ENCODE peak calls at places on chromosomes 13 and 19, in six cellular contexts. G is psoas muscle; D is CD8-positive, alpha-beta T cell; Y is BJ; L is IMR-90; A is CD4-positive, alpha-beta memory T cell. S is an unnamed sample.

GRCh38 chr19:6773323-6773931 is 919 bp downstream of the VAV1 start:
- DNase-seq in L (no peak), G (peak; percentile 60), Y (no peak), A (peak; percentile 60), D (peak; percentile 54), S (no peak)

GRCh38 chr13:84192125-84192524 is 309.9 kb upstream of the SLITRK1 start:
- DNase-seq in A (no peak), G (no peak), Y (peak; percentile 81), L (peak; percentile 76), D (no peak), S (no peak)

GRCh38 chr19:38905620-38906019 is 5.9 kb downstream of the NFKBIB start:
- DNase-seq in L (no peak), A (no peak), Y (no peak), D (no peak), G (no peak), S (no peak)

GRCh38 chr13:63425131-63425530 is 2009.5 kb upstream of the PCDH20 start:
- DNase-seq in L (peak; percentile 43), A (no peak), Y (peak; percentile 28), D (no peak), G (no peak), S (no peak)

GRCh38 chr13:76654263-76654662 is 231.9 kb downstream of the KCTD12 start:
- DNase-seq in L (no peak), A (no peak), G (no peak), D (no peak), Y (no peak), S (no peak)

GRCh38 chr13:102018716-102019115 is 383.1 kb downstream of the FGF14 start:
- DNase-seq in A (no peak), G (no peak), L (no peak), D (no peak), Y (no peak), S (no peak)

GRCh38 chr13:69617587-69617986 is 490.0 kb upstream of the ATXN8OS start:
- DNase-seq in Y (no peak), D (no peak), L (no peak), G (no peak), A (no peak), S (no peak)

GRCh38 chr19:7763696-7764095 is 653 bp downstream of the CLEC4M start:
- DNase-seq in L (no peak), D (no peak), G (no peak), A (no peak), Y (no peak), S (no peak)

GRCh38 chr13:76754414-76754813 is 131.8 kb downstream of the KCTD12 start:
- DNase-seq in A (no peak), L (peak; percentile 60), G (no peak), Y (no peak), D (no peak), S (peak; percentile 92)

GRCh38 chr19:5613466-5613865 is 9.1 kb downstream of the SAFB2 start:
- DNase-seq in D (no peak), Y (no peak), A (no peak), L (no peak), G (no peak), S (no peak)

GRCh38 chr19:7921955-7922840 is 2.1 kb downstream of the SNAPC2 start:
- DNase-seq in G (peak; percentile 55), D (no peak), Y (no peak), A (peak; percentile 47), L (no peak), S (no peak)

GRCh38 chr13:94849254-94849653 is 136.9 kb upstream of the SOX21 start:
- DNase-seq in G (no peak), A (no peak), L (no peak), D (no peak), Y (no peak), S (no peak)

GRCh38 chr13:60990032-60990733 is 425.5 kb downstream of the PCDH20 start:
- DNase-seq in D (no peak), G (no peak), L (no peak), A (no peak), Y (no peak), S (no peak)

GRCh38 chr13:112391747-112392146 is 15.6 kb downstream of the SPACA7 start:
- DNase-seq in D (no peak), Y (no peak), A (no peak), L (no peak), G (no peak), S (no peak)

GRCh38 chr13:21632196-21632595 is 28.2 kb upstream of the MICU2 start:
- DNase-seq in A (no peak), G (no peak), D (no peak), L (no peak), Y (no peak), S (no peak)

GRCh38 chr19:2057484-2058469 is 6.7 kb upstream of the MKNK2 start:
- DNase-seq in L (no peak), G (peak; percentile 62), Y (no peak), A (no peak), D (no peak), S (no peak)

GRCh38 chr19:2058570-2059421 is 7.8 kb upstream of the MKNK2 start:
- DNase-seq in L (no peak), A (no peak), Y (no peak), G (peak; percentile 47), D (no peak), S (no peak)

GRCh38 chr19:2055871-2056809 is 5.1 kb upstream of the MKNK2 start:
- DNase-seq in L (peak; percentile 64), A (no peak), Y (no peak), G (peak; percentile 77), D (no peak), S (peak; percentile 84)

GRCh38 chr19:2054763-2055162 is 3.7 kb upstream of the MKNK2 start:
- DNase-seq in A (no peak), L (no peak), G (no peak), Y (no peak), D (no peak), S (no peak)

GRCh38 chr19:2056810-2057192 is 5.8 kb upstream of the MKNK2 start:
- DNase-seq in Y (no peak), A (no peak), G (peak; percentile 54), L (no peak), D (no peak), S (no peak)
- H3K4me3 ChIP-seq in Y (no peak overlapping the region), A (no peak overlapping the region), G (no peak overlapping the region), L (no peak overlapping the region), D (no peak overlapping the region), S (no peak overlapping the region)

GRCh38 chr13:40662866-40663265 is 3.6 kb downstream of the FOXO1 start:
- DNase-seq in Y (no peak), A (no peak), L (no peak), D (no peak), G (no peak), S (no peak)
- H3K4me3 ChIP-seq in Y (no peak overlapping the region), A (peak overlapping the region; percentile 17), L (no peak overlapping the region), D (no peak overlapping the region), G (peak overlapping the region; percentile 95), S (peak overlapping the region; percentile 4)

GRCh38 chr19:48613852-48614435 is 932 bp downstream of the FAM83E start:
- DNase-seq in Y (no peak), A (no peak), D (no peak), L (no peak), G (no peak), S (no peak)
- H3K4me3 ChIP-seq in Y (no peak overlapping the region), A (no peak overlapping the region), D (no peak overlapping the region), L (no peak overlapping the region), G (no peak overlapping the region), S (no peak overlapping the region)

DNA sequence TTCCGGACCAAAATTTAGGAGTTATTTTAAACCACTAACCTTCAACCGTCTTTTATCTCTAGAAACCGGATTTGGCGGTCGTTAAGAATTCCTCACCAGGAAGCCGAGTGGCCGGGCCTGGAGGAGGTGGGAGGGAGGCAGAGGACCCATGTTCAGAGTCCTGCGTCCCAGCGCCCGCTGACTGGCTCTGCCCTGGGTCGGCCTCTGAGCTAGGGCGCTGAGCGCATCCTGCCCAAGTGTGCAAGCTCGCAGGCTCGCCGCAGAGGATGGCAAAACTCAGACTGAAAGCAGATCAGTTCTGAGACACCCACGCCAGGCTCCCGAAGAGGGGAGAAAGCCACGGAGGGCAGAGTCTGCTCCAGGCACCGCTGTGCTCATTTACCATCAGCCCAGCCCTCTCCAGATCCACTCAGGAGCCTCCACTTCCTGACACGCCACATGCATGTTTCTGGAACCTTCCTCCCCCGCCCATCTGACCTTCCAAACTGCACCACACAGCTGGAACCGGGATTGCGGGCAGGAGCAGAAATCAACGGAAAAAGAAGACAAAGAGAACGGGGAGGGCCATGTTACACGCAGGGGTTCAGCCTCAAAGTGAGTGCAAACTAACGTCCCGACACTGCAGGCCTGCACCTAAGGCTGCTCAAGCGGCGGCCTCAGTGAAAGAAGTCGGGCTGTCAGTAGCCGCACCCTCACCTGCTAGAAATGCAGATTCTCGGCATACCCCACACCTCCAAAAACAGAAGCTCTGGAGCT is 8.2 kb downstream of the COL4A1 start:
- DNase-seq in Y (no peak), D (no peak), A (no peak), G (no peak), L (no peak), S (peak; percentile 72)
- H3K4me3 ChIP-seq in Y (no peak overlapping the region), D (no peak overlapping the region), A (no peak overlapping the region), G (peak overlapping the region; percentile 15), L (no peak overlapping the region), S (no peak overlapping the region)

GRCh38 chr19:10293637-10294367 is 4.0 kb downstream of the ICAM5 start:
- DNase-seq in A (no peak), L (no peak), D (no peak), G (no peak), Y (no peak), S (no peak)

GRCh38 chr19:10291554-10292205 is 1.9 kb downstream of the ICAM5 start:
- DNase-seq in G (no peak), L (peak; percentile 10), Y (no peak), A (no peak), D (no peak), S (no peak)

GRCh38 chr19:10294368-10294697 is 4.6 kb downstream of the ICAM5 start:
- DNase-seq in Y (no peak), A (no peak), G (no peak), D (no peak), L (no peak), S (no peak)

GRCh38 chr19:10292206-10292788 is 2.5 kb downstream of the ICAM5 start:
- DNase-seq in Y (no peak), L (peak; percentile 78), D (peak; percentile 56), A (peak; percentile 68), G (peak; percentile 85), S (peak; percentile 85)

DNA sequence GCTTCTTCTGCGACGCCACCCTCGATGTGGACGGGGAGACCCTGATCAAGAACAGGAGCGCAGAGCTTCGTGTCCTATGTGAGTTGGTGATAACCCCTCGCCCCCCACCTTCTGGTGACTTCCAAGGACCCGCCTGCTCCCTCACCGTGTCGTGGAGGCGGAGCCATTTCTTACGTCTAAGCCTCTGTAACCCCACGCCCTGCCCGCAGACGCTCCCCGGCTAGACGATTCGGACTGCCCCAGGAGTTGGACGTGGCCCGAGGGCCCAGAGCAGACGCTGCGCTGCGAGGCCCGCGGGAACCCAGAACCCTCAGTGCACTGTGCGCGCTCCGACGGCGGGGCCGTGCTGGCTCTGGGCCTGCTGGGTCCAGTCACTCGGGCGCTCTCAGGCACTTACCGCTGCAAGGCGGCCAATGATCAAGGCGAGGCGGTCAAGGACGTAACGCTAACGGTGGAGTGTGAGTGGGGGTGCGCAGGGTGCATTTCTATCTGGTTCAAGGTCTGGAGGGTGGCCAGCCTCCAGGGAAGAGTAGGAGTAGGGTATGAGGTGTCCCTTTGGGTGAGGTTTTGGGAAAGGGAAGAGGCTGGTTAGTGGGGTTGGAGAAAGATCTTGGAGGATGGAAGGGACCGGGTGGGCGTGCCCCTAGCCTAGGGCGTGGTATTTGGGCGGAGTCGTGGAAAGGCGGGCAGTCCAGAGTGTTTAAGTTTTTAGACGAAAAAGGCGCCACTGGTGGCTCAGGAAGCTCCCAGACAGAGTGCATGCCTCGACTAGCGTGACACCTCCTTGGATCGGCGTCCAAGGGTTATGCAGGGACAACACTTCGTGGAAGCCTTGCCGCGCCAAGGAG is 3.3 kb downstream of the ICAM5 start:
- DNase-seq in A (no peak), L (no peak), D (no peak), Y (no peak), G (peak; percentile 53), S (no peak)
- H3K4me3 ChIP-seq in A (peak overlapping the region; percentile 58), L (peak overlapping the region; percentile 25), D (peak overlapping the region; percentile 47), Y (peak overlapping the region; percentile 44), G (peak overlapping the region; percentile 64), S (peak overlapping the region; percentile 50)